ENCODE peak calls at places on chromosome 6, in nine cellular contexts. One of them, this sample, is unnamed.

GRCh38 chr6:167985911-167986595 is 11.4 kb upstream of the KIF25 start:
- DNase-seq in left ventricle myocardium inferior: no peak
- DNase-seq in hypothalamus: no peak
- DNase-seq in heart right ventricle: no peak
- DNase-seq in RKO: no peak
- DNase-seq in psoas muscle: no peak
- DNase-seq in 8988T: no peak
- DNase-seq in NCI-H1694 treated with DMSO at 0.1 percent for 48 hours: no peak
- DNase-seq in cardiac muscle cell: no peak
- DNase-seq in this sample: no peak

GRCh38 chr6:92297101-92297500 is 1122.3 kb downstream of the EPHA7 start:
- DNase-seq in psoas muscle: no peak
- DNase-seq in 8988T: no peak
- DNase-seq in left ventricle myocardium inferior: no peak
- DNase-seq in NCI-H1694 treated with DMSO at 0.1 percent for 48 hours: no peak
- DNase-seq in RKO: no peak
- DNase-seq in cardiac muscle cell: peak
- DNase-seq in hypothalamus: no peak
- DNase-seq in heart right ventricle: no peak
- DNase-seq in this sample: no peak

GRCh38 chr6:138005846-138006245 is 101.4 kb downstream of the PERP start:
- DNase-seq in heart right ventricle: no peak
- DNase-seq in left ventricle myocardium inferior: no peak
- DNase-seq in 8988T: no peak
- DNase-seq in psoas muscle: no peak
- DNase-seq in hypothalamus: no peak
- DNase-seq in cardiac muscle cell: no peak
- DNase-seq in RKO: no peak
- DNase-seq in NCI-H1694 treated with DMSO at 0.1 percent for 48 hours: no peak
- DNase-seq in this sample: no peak

GRCh38 chr6:30556964-30557682 is at the start of gene PRR3:
- DNase-seq in psoas muscle: peak
- DNase-seq in 8988T: peak
- DNase-seq in cardiac muscle cell: peak
- DNase-seq in RKO: peak
- DNase-seq in NCI-H1694 treated with DMSO at 0.1 percent for 48 hours: peak
- DNase-seq in hypothalamus: peak
- DNase-seq in heart right ventricle: peak
- DNase-seq in left ventricle myocardium inferior: peak
- DNase-seq in this sample: peak

GRCh38 chr6:48733581-48733980 is 622.6 kb upstream of the PTCHD4 start:
- DNase-seq in left ventricle myocardium inferior: no peak
- DNase-seq in RKO: no peak
- DNase-seq in hypothalamus: no peak
- DNase-seq in psoas muscle: no peak
- DNase-seq in NCI-H1694 treated with DMSO at 0.1 percent for 48 hours: no peak
- DNase-seq in cardiac muscle cell: peak
- DNase-seq in heart right ventricle: no peak
- DNase-seq in 8988T: no peak
- DNase-seq in this sample: no peak

GRCh38 chr6:51292659-51293058 is 474.0 kb downstream of the TFAP2B start:
- DNase-seq in left ventricle myocardium inferior: no peak
- DNase-seq in cardiac muscle cell: no peak
- DNase-seq in heart right ventricle: no peak
- DNase-seq in 8988T: no peak
- DNase-seq in NCI-H1694 treated with DMSO at 0.1 percent for 48 hours: no peak
- DNase-seq in psoas muscle: no peak
- DNase-seq in hypothalamus: no peak
- DNase-seq in RKO: peak
- DNase-seq in this sample: no peak

GRCh38 chr6:70708448-70708847 is 40.8 kb downstream of the SMAP1 start:
- DNase-seq in NCI-H1694 treated with DMSO at 0.1 percent for 48 hours: no peak
- DNase-seq in hypothalamus: no peak
- DNase-seq in RKO: no peak
- DNase-seq in psoas muscle: no peak
- DNase-seq in 8988T: no peak
- DNase-seq in left ventricle myocardium inferior: no peak
- DNase-seq in heart right ventricle: no peak
- DNase-seq in cardiac muscle cell: no peak
- DNase-seq in this sample: no peak

GRCh38 chr6:141580988-141581387 is 551.7 kb upstream of the GJE1 start:
- DNase-seq in NCI-H1694 treated with DMSO at 0.1 percent for 48 hours: no peak
- DNase-seq in psoas muscle: no peak
- DNase-seq in heart right ventricle: no peak
- DNase-seq in left ventricle myocardium inferior: no peak
- DNase-seq in RKO: peak
- DNase-seq in 8988T: no peak
- DNase-seq in cardiac muscle cell: peak
- DNase-seq in hypothalamus: no peak
- DNase-seq in this sample: no peak

GRCh38 chr6:144895313-144895712 is 610.2 kb downstream of the UTRN start:
- DNase-seq in 8988T: no peak
- DNase-seq in hypothalamus: no peak
- DNase-seq in RKO: no peak
- DNase-seq in NCI-H1694 treated with DMSO at 0.1 percent for 48 hours: no peak
- DNase-seq in cardiac muscle cell: no peak
- DNase-seq in heart right ventricle: no peak
- DNase-seq in left ventricle myocardium inferior: no peak
- DNase-seq in psoas muscle: no peak
- DNase-seq in this sample: no peak

GRCh38 chr6:165628955-165629354 is 34.1 kb downstream of the PDE10A start:
- DNase-seq in RKO: no peak
- DNase-seq in cardiac muscle cell: no peak
- DNase-seq in 8988T: no peak
- DNase-seq in left ventricle myocardium inferior: no peak
- DNase-seq in heart right ventricle: no peak
- DNase-seq in hypothalamus: no peak
- DNase-seq in psoas muscle: no peak
- DNase-seq in NCI-H1694 treated with DMSO at 0.1 percent for 48 hours: no peak
- DNase-seq in this sample: no peak

GRCh38 chr6:28736121-28736520 is 187.7 kb downstream of the TRIM27 start:
- DNase-seq in 8988T: no peak
- DNase-seq in left ventricle myocardium inferior: no peak
- DNase-seq in RKO: no peak
- DNase-seq in hypothalamus: no peak
- DNase-seq in psoas muscle: no peak
- DNase-seq in NCI-H1694 treated with DMSO at 0.1 percent for 48 hours: no peak
- DNase-seq in heart right ventricle: no peak
- DNase-seq in cardiac muscle cell: no peak
- DNase-seq in this sample: no peak

GRCh38 chr6:15363164-15363522 is 117.3 kb downstream of the JARID2 start:
- DNase-seq in cardiac muscle cell: no peak
- DNase-seq in 8988T: no peak
- DNase-seq in RKO: no peak
- DNase-seq in heart right ventricle: no peak
- DNase-seq in hypothalamus: no peak
- DNase-seq in psoas muscle: no peak
- DNase-seq in NCI-H1694 treated with DMSO at 0.1 percent for 48 hours: no peak
- DNase-seq in left ventricle myocardium inferior: no peak
- DNase-seq in this sample: no peak

GRCh38 chr6:33469661-33470060 is 15.3 kb downstream of the ZBTB9 start:
- DNase-seq in NCI-H1694 treated with DMSO at 0.1 percent for 48 hours: no peak
- DNase-seq in 8988T: no peak
- DNase-seq in cardiac muscle cell: no peak
- DNase-seq in RKO: no peak
- DNase-seq in hypothalamus: no peak
- DNase-seq in psoas muscle: no peak
- DNase-seq in left ventricle myocardium inferior: no peak
- DNase-seq in heart right ventricle: no peak
- DNase-seq in this sample: no peak

GRCh38 chr6:155126727-155127439 is 131.8 kb downstream of the TIAM2 start:
- DNase-seq in cardiac muscle cell: peak
- DNase-seq in psoas muscle: no peak
- DNase-seq in 8988T: peak
- DNase-seq in NCI-H1694 treated with DMSO at 0.1 percent for 48 hours: no peak
- DNase-seq in RKO: peak
- DNase-seq in hypothalamus: no peak
- DNase-seq in left ventricle myocardium inferior: no peak
- DNase-seq in heart right ventricle: no peak
- DNase-seq in this sample: no peak

GRCh38 chr6:166672624-166673165 is 45.6 kb upstream of the RPS6KA2 start:
- DNase-seq in RKO: no peak
- DNase-seq in psoas muscle: no peak
- DNase-seq in left ventricle myocardium inferior: no peak
- DNase-seq in 8988T: no peak
- DNase-seq in cardiac muscle cell: no peak
- DNase-seq in NCI-H1694 treated with DMSO at 0.1 percent for 48 hours: no peak
- DNase-seq in hypothalamus: no peak
- DNase-seq in heart right ventricle: no peak
- DNase-seq in this sample: no peak

GRCh38 chr6:40353967-40354452 is 233.2 kb downstream of the LRFN2 start:
- DNase-seq in psoas muscle: no peak
- DNase-seq in RKO: no peak
- DNase-seq in left ventricle myocardium inferior: no peak
- DNase-seq in cardiac muscle cell: no peak
- DNase-seq in NCI-H1694 treated with DMSO at 0.1 percent for 48 hours: no peak
- DNase-seq in 8988T: no peak
- DNase-seq in heart right ventricle: no peak
- DNase-seq in hypothalamus: no peak
- DNase-seq in this sample: no peak

GRCh38 chr6:138522611-138523010 is 23.3 kb upstream of the NHSL1 start:
- DNase-seq in cardiac muscle cell: no peak
- DNase-seq in psoas muscle: no peak
- DNase-seq in NCI-H1694 treated with DMSO at 0.1 percent for 48 hours: no peak
- DNase-seq in left ventricle myocardium inferior: no peak
- DNase-seq in heart right ventricle: no peak
- DNase-seq in hypothalamus: no peak
- DNase-seq in 8988T: no peak
- DNase-seq in RKO: no peak
- DNase-seq in this sample: peak

GRCh38 chr6:134307074-134307473 is 10.8 kb downstream of the SGK1 start:
- DNase-seq in left ventricle myocardium inferior: no peak
- DNase-seq in NCI-H1694 treated with DMSO at 0.1 percent for 48 hours: no peak
- DNase-seq in heart right ventricle: no peak
- DNase-seq in RKO: no peak
- DNase-seq in hypothalamus: no peak
- DNase-seq in 8988T: no peak
- DNase-seq in psoas muscle: no peak
- DNase-seq in cardiac muscle cell: peak
- DNase-seq in this sample: no peak

GRCh38 chr6:168967556-168967955 is 286.1 kb downstream of the THBS2 start:
- DNase-seq in heart right ventricle: no peak
- DNase-seq in 8988T: no peak
- DNase-seq in left ventricle myocardium inferior: no peak
- DNase-seq in RKO: no peak
- DNase-seq in psoas muscle: no peak
- DNase-seq in hypothalamus: no peak
- DNase-seq in NCI-H1694 treated with DMSO at 0.1 percent for 48 hours: no peak
- DNase-seq in cardiac muscle cell: no peak
- DNase-seq in this sample: no peak

GRCh38 chr6:166960609-166960978 is 4.2 kb upstream of the RNASET2 start:
- DNase-seq in heart right ventricle: no peak
- DNase-seq in RKO: no peak
- DNase-seq in NCI-H1694 treated with DMSO at 0.1 percent for 48 hours: no peak
- DNase-seq in 8988T: no peak
- DNase-seq in cardiac muscle cell: no peak
- DNase-seq in left ventricle myocardium inferior: no peak
- DNase-seq in hypothalamus: no peak
- DNase-seq in psoas muscle: no peak
- DNase-seq in this sample: no peak

GRCh38 chr6:155317186-155317585 is 2.9 kb upstream of the TFB1M start:
- DNase-seq in hypothalamus: no peak
- DNase-seq in RKO: peak
- DNase-seq in psoas muscle: no peak
- DNase-seq in NCI-H1694 treated with DMSO at 0.1 percent for 48 hours: no peak
- DNase-seq in cardiac muscle cell: no peak
- DNase-seq in heart right ventricle: no peak
- DNase-seq in 8988T: no peak
- DNase-seq in left ventricle myocardium inferior: no peak
- DNase-seq in this sample: no peak

GRCh38 chr6:35757461-35758123 is 18.8 kb upstream of the CLPSL2 start:
- DNase-seq in heart right ventricle: no peak
- DNase-seq in left ventricle myocardium inferior: no peak
- DNase-seq in cardiac muscle cell: peak
- DNase-seq in 8988T: peak
- DNase-seq in psoas muscle: no peak
- DNase-seq in NCI-H1694 treated with DMSO at 0.1 percent for 48 hours: no peak
- DNase-seq in RKO: peak
- DNase-seq in hypothalamus: no peak
- DNase-seq in this sample: no peak

GRCh38 chr6:28807682-28808280 is 116.0 kb downstream of the TRIM27 start:
- DNase-seq in heart right ventricle: no peak
- DNase-seq in psoas muscle: no peak
- DNase-seq in 8988T: no peak
- DNase-seq in left ventricle myocardium inferior: no peak
- DNase-seq in NCI-H1694 treated with DMSO at 0.1 percent for 48 hours: peak
- DNase-seq in RKO: peak
- DNase-seq in cardiac muscle cell: peak
- DNase-seq in hypothalamus: no peak
- DNase-seq in this sample: no peak

GRCh38 chr6:79650943-79651342 is 19.8 kb downstream of the SH3BGRL2 start:
- DNase-seq in heart right ventricle: no peak
- DNase-seq in hypothalamus: no peak
- DNase-seq in 8988T: no peak
- DNase-seq in cardiac muscle cell: no peak
- DNase-seq in NCI-H1694 treated with DMSO at 0.1 percent for 48 hours: no peak
- DNase-seq in left ventricle myocardium inferior: no peak
- DNase-seq in RKO: no peak
- DNase-seq in psoas muscle: no peak
- DNase-seq in this sample: no peak

GRCh38 chr6:16400248-16400760 is 161.9 kb downstream of the GMPR start:
- DNase-seq in NCI-H1694 treated with DMSO at 0.1 percent for 48 hours: no peak
- DNase-seq in left ventricle myocardium inferior: no peak
- DNase-seq in 8988T: no peak
- DNase-seq in hypothalamus: no peak
- DNase-seq in heart right ventricle: no peak
- DNase-seq in cardiac muscle cell: no peak
- DNase-seq in psoas muscle: no peak
- DNase-seq in RKO: no peak
- DNase-seq in this sample: no peak

GRCh38 chr6:11616200-11616611 is 78.7 kb downstream of the TMEM170B start:
- DNase-seq in heart right ventricle: no peak
- DNase-seq in left ventricle myocardium inferior: no peak
- DNase-seq in 8988T: no peak
- DNase-seq in cardiac muscle cell: peak
- DNase-seq in NCI-H1694 treated with DMSO at 0.1 percent for 48 hours: no peak
- DNase-seq in RKO: no peak
- DNase-seq in psoas muscle: no peak
- DNase-seq in hypothalamus: no peak
- DNase-seq in this sample: no peak

GRCh38 chr6:2959909-2960719 is 11.3 kb downstream of the SERPINB6 start:
- DNase-seq in cardiac muscle cell: peak
- DNase-seq in RKO: peak
- DNase-seq in left ventricle myocardium inferior: no peak
- DNase-seq in hypothalamus: no peak
- DNase-seq in NCI-H1694 treated with DMSO at 0.1 percent for 48 hours: no peak
- DNase-seq in psoas muscle: no peak
- DNase-seq in heart right ventricle: no peak
- DNase-seq in 8988T: peak
- DNase-seq in this sample: no peak

GRCh38 chr6:118632359-118632758 is 19.0 kb downstream of the CEP85L start:
- DNase-seq in psoas muscle: no peak
- DNase-seq in 8988T: no peak
- DNase-seq in cardiac muscle cell: no peak
- DNase-seq in left ventricle myocardium inferior: no peak
- DNase-seq in NCI-H1694 treated with DMSO at 0.1 percent for 48 hours: no peak
- DNase-seq in heart right ventricle: no peak
- DNase-seq in hypothalamus: no peak
- DNase-seq in RKO: no peak
- DNase-seq in this sample: no peak

GRCh38 chr6:13795041-13795748 is 19.2 kb downstream of the MCUR1 start:
- DNase-seq in RKO: peak
- DNase-seq in heart right ventricle: peak
- DNase-seq in hypothalamus: peak
- DNase-seq in cardiac muscle cell: peak
- DNase-seq in psoas muscle: peak
- DNase-seq in left ventricle myocardium inferior: peak
- DNase-seq in 8988T: peak
- DNase-seq in NCI-H1694 treated with DMSO at 0.1 percent for 48 hours: peak
- DNase-seq in this sample: peak

GRCh38 chr6:77034161-77034560 is 429.1 kb downstream of the HTR1B start:
- DNase-seq in psoas muscle: no peak
- DNase-seq in NCI-H1694 treated with DMSO at 0.1 percent for 48 hours: no peak
- DNase-seq in RKO: no peak
- DNase-seq in heart right ventricle: no peak
- DNase-seq in left ventricle myocardium inferior: no peak
- DNase-seq in hypothalamus: no peak
- DNase-seq in cardiac muscle cell: peak
- DNase-seq in 8988T: peak
- DNase-seq in this sample: no peak

GRCh38 chr6:134482585-134483346 is 164.9 kb upstream of the SGK1 start:
- DNase-seq in left ventricle myocardium inferior: peak
- DNase-seq in psoas muscle: no peak
- DNase-seq in heart right ventricle: peak
- DNase-seq in RKO: no peak
- DNase-seq in hypothalamus: no peak
- DNase-seq in 8988T: no peak
- DNase-seq in NCI-H1694 treated with DMSO at 0.1 percent for 48 hours: no peak
- DNase-seq in cardiac muscle cell: peak
- DNase-seq in this sample: no peak

This sample was measured in left colon.